ENCODE peak calls at places on chromosomes 4 and X, in eight cellular contexts. P is fibroblast of pulmonary artery, Z is mucosa of descending colon, Q is AG04450, J is omental fat pad, A is cardiac muscle cell, T is D721Med, W is mesothelial cell of epicardium. B is an unnamed sample.
A peak's percentile ranks its signal among the peaks of the same experiment; 100 is the strongest.

GRCh38 chr4:101527186-101527585 is 179.9 kb upstream of the PPP3CA start:
- DNase-seq in Z (no peak), T (no peak), Q (no peak), J (no peak), A (no peak), W (no peak), P (no peak), B (no peak)

GRCh38 chr4:81621490-81621889 is 149.8 kb upstream of the RASGEF1B start:
- DNase-seq in Z (no peak), P (no peak), T (no peak), Q (no peak), A (no peak), W (no peak), J (no peak), B (no peak)

GRCh38 chrX:5957506-5957905 is 271.2 kb downstream of the NLGN4X start:
- DNase-seq in T (no peak), Z (no peak), A (peak; percentile 52), P (no peak), Q (no peak), J (no peak), W (no peak), B (no peak)

GRCh38 chr4:185713272-185713671 is 98.7 kb downstream of the SORBS2 start:
- DNase-seq in T (no peak), Q (no peak), P (peak; percentile 84), Z (no peak), A (peak; percentile 75), W (no peak), J (no peak), B (no peak)

GRCh38 chrX:131262738-131263679 is 26.1 kb downstream of the IGSF1 start:
- DNase-seq in J (no peak), W (no peak), P (no peak), T (no peak), Z (peak; percentile 19), Q (no peak), A (no peak), B (no peak)

GRCh38 chrX:42535233-42535632 is 242.7 kb downstream of the PPP1R2C start:
- DNase-seq in W (no peak), Q (no peak), T (no peak), P (no peak), J (no peak), A (no peak), Z (no peak), B (no peak)

GRCh38 chrX:78024349-78025108 is 55.1 kb upstream of the PGAM4 start:
- DNase-seq in T (peak; percentile 26), J (no peak), W (no peak), Z (peak; percentile 77), A (peak; percentile 19), Q (no peak), P (peak; percentile 10), B (no peak)

GRCh38 chrX:40165206-40165605 is 67.4 kb upstream of the BCOR start:
- DNase-seq in J (no peak), A (no peak), P (no peak), T (no peak), Q (no peak), W (no peak), Z (no peak), B (no peak)

GRCh38 chr4:71333960-71334951 is 4.6 kb upstream of the SLC4A4 start:
- DNase-seq in A (peak; percentile 9), J (no peak), P (no peak), Z (no peak), Q (peak; percentile 7), T (no peak), W (no peak), B (no peak)

GRCh38 chr4:87038837-87039715 is 104.3 kb downstream of the AFF1 start:
- DNase-seq in W (no peak), A (peak; percentile 78), Q (peak; percentile 59), Z (no peak), T (no peak), P (peak; percentile 81), J (no peak), B (no peak)

GRCh38 chr4:88411491-88412101 is 32.9 kb downstream of the HERC6 start:
- DNase-seq in Q (no peak), P (no peak), A (no peak), Z (no peak), J (no peak), T (no peak), W (no peak), B (no peak)

GRCh38 chr4:124288706-124289486 is 423.6 kb downstream of the ANKRD50 start:
- DNase-seq in T (no peak), W (no peak), P (peak; percentile 72), Q (no peak), J (no peak), A (peak; percentile 77), Z (no peak), B (no peak)
- TF ChIP-seq CTCF in T (no peak), W (no peak), P (no peak), Q (no peak), J (no peak), A (no peak), Z (no peak), B (no peak)

DNA sequence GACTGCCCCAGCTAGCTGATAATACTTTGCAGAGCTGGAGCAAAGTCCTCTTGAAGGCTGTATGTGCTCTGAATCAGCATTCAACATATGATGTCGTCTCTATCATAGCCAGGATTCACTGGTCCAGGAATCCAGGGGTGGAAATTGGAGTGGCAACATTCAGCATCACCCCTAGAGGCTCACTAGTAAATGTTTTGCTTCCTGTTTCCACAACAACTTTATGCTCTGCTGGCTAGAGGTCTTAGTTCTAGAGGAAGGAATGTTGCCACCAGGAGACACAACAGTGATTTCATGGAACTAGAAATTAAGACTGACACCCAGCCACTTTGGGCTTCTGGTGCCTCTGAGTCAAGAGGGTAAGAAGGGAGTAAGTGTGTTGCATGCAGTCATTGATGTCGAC is 11.3 kb downstream of the MAGEA1 start:
- DNase-seq in A (peak; percentile 0), Q (no peak), T (no peak), P (no peak), Z (no peak), J (no peak), W (no peak), B (no peak)
- TF ChIP-seq CTCF in A (no peak), Q (no peak), T (no peak), P (no peak), Z (no peak), J (no peak), W (no peak), B (no peak)

GRCh38 chr4:143329985-143330384 is 6.7 kb upstream of the GAB1 start:
- DNase-seq in P (no peak), T (no peak), Q (no peak), Z (no peak), A (no peak), W (no peak), J (no peak), B (no peak)
- TF ChIP-seq CTCF in P (no peak), T (peak; percentile 3), Q (no peak), Z (no peak), A (no peak), W (no peak), J (no peak), B (no peak)

GRCh38 chr4:5160668-5161067 is 109.4 kb downstream of the STK32B start:
- DNase-seq in J (no peak), T (no peak), P (no peak), A (no peak), Z (no peak), W (no peak), Q (no peak), B (peak; percentile 40)
- TF ChIP-seq CTCF in J (no peak), T (no peak), P (no peak), A (no peak), Z (no peak), W (no peak), Q (no peak), B (no peak)

GRCh38 chr4:112453321-112453720 is 62.7 kb downstream of the NEUROG2 start:
- DNase-seq in P (no peak), W (no peak), Z (no peak), Q (no peak), A (no peak), J (no peak), T (no peak), B (no peak)
- TF ChIP-seq CTCF in P (no peak), W (no peak), Z (no peak), Q (no peak), A (no peak), J (no peak), T (no peak), B (no peak)

GRCh38 chr4:76987685-76988084 is 38.1 kb downstream of the SEPTIN11 start:
- DNase-seq in A (no peak), T (no peak), P (no peak), J (no peak), W (no peak), Z (no peak), Q (no peak), B (no peak)

GRCh38 chr4:76984127-76984526 is 34.6 kb downstream of the SEPTIN11 start:
- DNase-seq in P (peak; percentile 67), W (no peak), A (peak; percentile 71), Z (no peak), J (no peak), Q (no peak), T (no peak), B (no peak)

GRCh38 chr4:76989391-76990061 is 40.0 kb downstream of the SEPTIN11 start:
- DNase-seq in Z (peak; percentile 63), W (no peak), P (no peak), A (no peak), J (no peak), T (no peak), Q (no peak), B (no peak)

GRCh38 chr4:76984788-76985211 is 35.2 kb downstream of the SEPTIN11 start:
- DNase-seq in P (peak; percentile 98), A (peak; percentile 99), T (no peak), Z (no peak), Q (peak; percentile 100), J (no peak), W (no peak), B (peak; percentile 89)

GRCh38 chr4:76987153-76987562 is 37.6 kb downstream of the SEPTIN11 start:
- DNase-seq in P (peak; percentile 95), J (no peak), W (no peak), Z (no peak), T (no peak), Q (peak; percentile 96), A (peak; percentile 97), B (no peak)
- TF ChIP-seq CTCF in P (peak; percentile 22), J (no peak), W (no peak), Z (no peak), T (no peak), Q (peak; percentile 14), A (no peak), B (peak; percentile 33)

GRCh38 chrX:1119275-1119674 is 93.2 kb downstream of the CRLF2 start:
- DNase-seq in Q (no peak), P (no peak), A (no peak), T (no peak), Z (no peak), J (no peak), W (no peak), B (no peak)
- TF ChIP-seq CTCF in Q (no peak), P (no peak), A (no peak), T (no peak), Z (no peak), J (no peak), W (no peak), B (no peak)

B was measured in osteocyte.